ENCODE peak calls at places on chromosomes 7 and 10, in five cellular contexts. One of them, this sample, is unnamed.

GRCh38 chr7:112110651-112111050 is 95.5 kb downstream of the DOCK4 start:
- DNase-seq in HT-29: no peak
- DNase-seq in CD4-positive, alpha-beta memory T cell: no peak
- DNase-seq in Calu3: no peak
- DNase-seq in cerebellum: no peak
- DNase-seq in this sample: no peak

GRCh38 chr10:131195116-131195515 is 116.4 kb downstream of the TCERG1L start:
- DNase-seq in HT-29: no peak
- DNase-seq in CD4-positive, alpha-beta memory T cell: no peak
- DNase-seq in Calu3: no peak
- DNase-seq in cerebellum: no peak
- DNase-seq in this sample: no peak

GRCh38 chr7:158740013-158740656 is 35.5 kb upstream of the NCAPG2 start:
- DNase-seq in HT-29: no peak
- DNase-seq in CD4-positive, alpha-beta memory T cell: no peak
- DNase-seq in Calu3: no peak
- DNase-seq in cerebellum: no peak
- DNase-seq in this sample: peak

GRCh38 chr10:3636356-3637181 is 148.4 kb downstream of the KLF6 start:
- DNase-seq in HT-29: peak
- DNase-seq in CD4-positive, alpha-beta memory T cell: no peak
- DNase-seq in Calu3: peak
- DNase-seq in cerebellum: no peak
- DNase-seq in this sample: no peak

GRCh38 chr10:100731603-100732596 is 13.5 kb upstream of the PAX2 start:
- DNase-seq in HT-29: no peak
- DNase-seq in CD4-positive, alpha-beta memory T cell: no peak
- DNase-seq in Calu3: no peak
- DNase-seq in cerebellum: no peak
- DNase-seq in this sample: no peak

GRCh38 chr10:74589226-74589673 is 237.2 kb upstream of the KAT6B start:
- DNase-seq in HT-29: peak
- DNase-seq in CD4-positive, alpha-beta memory T cell: peak
- DNase-seq in Calu3: no peak
- DNase-seq in cerebellum: peak
- DNase-seq in this sample: peak

GRCh38 chr7:107123392-107123791 is 45.4 kb upstream of the HBP1 start:
- DNase-seq in HT-29: no peak
- DNase-seq in CD4-positive, alpha-beta memory T cell: no peak
- DNase-seq in Calu3: no peak
- DNase-seq in cerebellum: no peak
- DNase-seq in this sample: no peak

GRCh38 chr7:7103343-7104313 is 78.7 kb upstream of the C1GALT1 start:
- DNase-seq in HT-29: peak
- DNase-seq in CD4-positive, alpha-beta memory T cell: peak
- DNase-seq in Calu3: peak
- DNase-seq in cerebellum: peak
- DNase-seq in this sample: peak

GRCh38 chr10:61627266-61627665 is 35.5 kb upstream of the CABCOCO1 start:
- DNase-seq in HT-29: no peak
- DNase-seq in CD4-positive, alpha-beta memory T cell: no peak
- DNase-seq in Calu3: no peak
- DNase-seq in cerebellum: no peak
- DNase-seq in this sample: no peak

GRCh38 chr10:61787170-61787569 is 114.3 kb upstream of the ARID5B start:
- DNase-seq in HT-29: no peak
- DNase-seq in CD4-positive, alpha-beta memory T cell: no peak
- DNase-seq in Calu3: no peak
- DNase-seq in cerebellum: no peak
- DNase-seq in this sample: no peak

GRCh38 chr7:24842449-24843241 is 85.4 kb upstream of the GSDME start:
- DNase-seq in HT-29: no peak
- DNase-seq in CD4-positive, alpha-beta memory T cell: no peak
- DNase-seq in Calu3: peak
- DNase-seq in cerebellum: no peak
- DNase-seq in this sample: no peak

GRCh38 chr10:117496616-117497028 is 45.9 kb upstream of the EMX2 start:
- DNase-seq in HT-29: peak
- DNase-seq in CD4-positive, alpha-beta memory T cell: peak
- DNase-seq in Calu3: peak
- DNase-seq in cerebellum: peak
- DNase-seq in this sample: peak

GRCh38 chr7:100374601-100375000 is 1.3 kb downstream of the PILRA start:
- DNase-seq in HT-29: no peak
- DNase-seq in CD4-positive, alpha-beta memory T cell: no peak
- DNase-seq in Calu3: no peak
- DNase-seq in cerebellum: no peak
- DNase-seq in this sample: no peak

GRCh38 chr10:50325449-50326188 is 74.3 kb upstream of the ASAH2 start:
- DNase-seq in HT-29: no peak
- DNase-seq in CD4-positive, alpha-beta memory T cell: no peak
- DNase-seq in Calu3: peak
- DNase-seq in cerebellum: no peak
- DNase-seq in this sample: peak

GRCh38 chr10:13750299-13751190 is 163.8 kb downstream of the PRPF18 start:
- DNase-seq in HT-29: no peak
- DNase-seq in CD4-positive, alpha-beta memory T cell: no peak
- DNase-seq in Calu3: no peak
- DNase-seq in cerebellum: no peak
- DNase-seq in this sample: no peak

GRCh38 chr10:43694526-43694925 is 45.8 kb upstream of the ZNF32 start:
- DNase-seq in HT-29: no peak
- DNase-seq in CD4-positive, alpha-beta memory T cell: no peak
- DNase-seq in Calu3: no peak
- DNase-seq in cerebellum: no peak
- DNase-seq in this sample: no peak

GRCh38 chr10:118173326-118173725 is 126.6 kb upstream of the RAB11FIP2 start:
- DNase-seq in HT-29: no peak
- DNase-seq in CD4-positive, alpha-beta memory T cell: no peak
- DNase-seq in Calu3: no peak
- DNase-seq in cerebellum: no peak
- DNase-seq in this sample: no peak

GRCh38 chr7:22801907-22802306 is 20.7 kb downstream of the TOMM7 start:
- DNase-seq in HT-29: no peak
- DNase-seq in CD4-positive, alpha-beta memory T cell: no peak
- DNase-seq in Calu3: no peak
- DNase-seq in cerebellum: no peak
- DNase-seq in this sample: no peak

GRCh38 chr7:129780257-129781127 is 169.0 kb downstream of the NRF1 start:
- DNase-seq in HT-29: peak
- DNase-seq in CD4-positive, alpha-beta memory T cell: no peak
- DNase-seq in Calu3: peak
- DNase-seq in cerebellum: no peak
- DNase-seq in this sample: peak

GRCh38 chr7:37663693-37664092 is 19.9 kb upstream of the GPR141 start:
- DNase-seq in HT-29: no peak
- DNase-seq in CD4-positive, alpha-beta memory T cell: no peak
- DNase-seq in Calu3: no peak
- DNase-seq in cerebellum: no peak
- DNase-seq in this sample: peak

GRCh38 chr7:2116086-2116810 is 116.5 kb downstream of the MAD1L1 start:
- DNase-seq in HT-29: no peak
- DNase-seq in CD4-positive, alpha-beta memory T cell: no peak
- DNase-seq in Calu3: no peak
- DNase-seq in cerebellum: no peak
- DNase-seq in this sample: no peak

GRCh38 chr7:139714163-139714901 is 63.5 kb downstream of the HIPK2 start:
- DNase-seq in HT-29: no peak
- DNase-seq in CD4-positive, alpha-beta memory T cell: no peak
- DNase-seq in Calu3: no peak
- DNase-seq in cerebellum: no peak
- DNase-seq in this sample: no peak

GRCh38 chr7:147803625-147804024 is 786.9 kb upstream of the C7orf33 start:
- DNase-seq in HT-29: no peak
- DNase-seq in CD4-positive, alpha-beta memory T cell: no peak
- DNase-seq in Calu3: no peak
- DNase-seq in cerebellum: no peak
- DNase-seq in this sample: peak

GRCh38 chr10:43055991-43056567 is 20.8 kb upstream of the RET start:
- DNase-seq in HT-29: no peak
- DNase-seq in CD4-positive, alpha-beta memory T cell: no peak
- DNase-seq in Calu3: no peak
- DNase-seq in cerebellum: peak
- DNase-seq in this sample: no peak

GRCh38 chr10:52526251-52526823 is 212.3 kb downstream of the DKK1 start:
- DNase-seq in HT-29: no peak
- DNase-seq in CD4-positive, alpha-beta memory T cell: no peak
- DNase-seq in Calu3: no peak
- DNase-seq in cerebellum: no peak
- DNase-seq in this sample: no peak

GRCh38 chr7:79175390-79175789 is 278.1 kb downstream of the MAGI2 start:
- DNase-seq in HT-29: no peak
- DNase-seq in CD4-positive, alpha-beta memory T cell: no peak
- DNase-seq in Calu3: no peak
- DNase-seq in cerebellum: no peak
- DNase-seq in this sample: no peak

GRCh38 chr10:97875391-97875790 is 25.7 kb downstream of the GOLGA7B start:
- DNase-seq in HT-29: no peak
- DNase-seq in CD4-positive, alpha-beta memory T cell: no peak
- DNase-seq in Calu3: no peak
- DNase-seq in cerebellum: no peak
- DNase-seq in this sample: no peak

GRCh38 chr10:14438576-14438975 is 107.9 kb upstream of the FRMD4A start:
- DNase-seq in HT-29: no peak
- DNase-seq in CD4-positive, alpha-beta memory T cell: no peak
- DNase-seq in Calu3: no peak
- DNase-seq in cerebellum: no peak
- DNase-seq in this sample: no peak

GRCh38 chr10:117334075-117334474 is 41.2 kb downstream of the PDZD8 start:
- DNase-seq in HT-29: no peak
- DNase-seq in CD4-positive, alpha-beta memory T cell: no peak
- DNase-seq in Calu3: no peak
- DNase-seq in cerebellum: no peak
- DNase-seq in this sample: peak

GRCh38 chr7:139679731-139680594 is 97.8 kb downstream of the HIPK2 start:
- DNase-seq in HT-29: no peak
- DNase-seq in CD4-positive, alpha-beta memory T cell: no peak
- DNase-seq in Calu3: peak
- DNase-seq in cerebellum: no peak
- DNase-seq in this sample: no peak

GRCh38 chr10:14645239-14645960 is 129.3 kb downstream of the FAM107B start:
- DNase-seq in HT-29: no peak
- DNase-seq in CD4-positive, alpha-beta memory T cell: no peak
- DNase-seq in Calu3: no peak
- DNase-seq in cerebellum: no peak
- DNase-seq in this sample: no peak

GRCh38 chr10:46216836-46217748 is 69.7 kb upstream of the ANTXRL start:
- DNase-seq in HT-29: no peak
- DNase-seq in CD4-positive, alpha-beta memory T cell: no peak
- DNase-seq in Calu3: peak
- DNase-seq in cerebellum: no peak
- DNase-seq in this sample: peak

GRCh38 chr7:114439581-114439980 is 25.0 kb downstream of the FOXP2 start:
- DNase-seq in HT-29: no peak
- DNase-seq in CD4-positive, alpha-beta memory T cell: no peak
- DNase-seq in Calu3: no peak
- DNase-seq in cerebellum: no peak
- DNase-seq in this sample: no peak

GRCh38 chr7:73833251-73833919 is 2.6 kb downstream of the CLDN4 start:
- DNase-seq in HT-29: peak
- DNase-seq in CD4-positive, alpha-beta memory T cell: no peak
- DNase-seq in Calu3: peak
- DNase-seq in cerebellum: no peak
- DNase-seq in this sample: no peak

GRCh38 chr10:3787001-3787400 is 2.0 kb upstream of the KLF6 start:
- DNase-seq in HT-29: no peak
- DNase-seq in CD4-positive, alpha-beta memory T cell: no peak
- DNase-seq in Calu3: no peak
- DNase-seq in cerebellum: no peak
- DNase-seq in this sample: no peak

GRCh38 chr10:121352456-121352855 is 245.8 kb downstream of the FGFR2 start:
- DNase-seq in HT-29: no peak
- DNase-seq in CD4-positive, alpha-beta memory T cell: no peak
- DNase-seq in Calu3: no peak
- DNase-seq in cerebellum: no peak
- DNase-seq in this sample: no peak